ENCODE peak calls at places on chromosomes 7 and 10, in four cellular contexts. J is HEK293T, D is GM12878, T is WTC11. E is an unnamed sample.

GRCh38 chr7:50629238-50629901 is 64.2 kb upstream of the DDC start:
- DNase-seq in J (no peak), D (no peak), T (no peak), E (no peak)

GRCh38 chr10:55631071-55631654 is 729.9 kb downstream of the ZWINT start:
- DNase-seq in D (no peak), J (peak), T (peak), E (peak)

GRCh38 chr7:119105381-119105780 is 880.9 kb downstream of the ANKRD7 start:
- DNase-seq in J (no peak), T (no peak), D (no peak), E (no peak)

GRCh38 chr10:101007099-101007711 is 7.6 kb downstream of the LZTS2 start:
- DNase-seq in J (no peak), T (no peak), D (no peak), E (no peak)

GRCh38 chr7:1112109-1112508 is 24.2 kb downstream of the GPER1 start:
- DNase-seq in D (no peak), J (no peak), T (no peak), E (no peak)

GRCh38 chr10:67306588-67307205 is 380.9 kb downstream of the LRRTM3 start:
- DNase-seq in J (peak), D (no peak), T (no peak), E (no peak)

GRCh38 chr10:34766256-34766580 is 48.9 kb downstream of the PARD3 start:
- DNase-seq in T (no peak), D (no peak), J (no peak), E (no peak)

GRCh38 chr10:88986549-88987242 is 3.9 kb upstream of the FAS start:
- DNase-seq in D (no peak), T (no peak), J (peak), E (no peak)

GRCh38 chr7:42456267-42456666 is 219.3 kb upstream of the GLI3 start:
- DNase-seq in D (no peak), T (no peak), J (no peak), E (no peak)

GRCh38 chr10:46254467-46254866 is 32.3 kb upstream of the ANTXRL start:
- DNase-seq in T (no peak), J (no peak), D (no peak), E (no peak)

GRCh38 chr7:101816499-101817030 is 861 bp upstream of the CUX1 start:
- DNase-seq in J (peak), T (peak), D (no peak), E (no peak)

GRCh38 chr7:45921699-45922519 is 837 bp upstream of the IGFBP3 start:
- DNase-seq in T (peak), D (no peak), J (peak), E (peak)

GRCh38 chr7:157861031-157861491 is 524.3 kb downstream of the DNAJB6 start:
- DNase-seq in J (no peak), T (no peak), D (no peak), E (no peak)

GRCh38 chr7:113955157-113955556 is 36.3 kb upstream of the PPP1R3A start:
- DNase-seq in D (no peak), T (no peak), J (no peak), E (no peak)

GRCh38 chr7:69134316-69134715 is 464.0 kb upstream of the AUTS2 start:
- DNase-seq in J (no peak), D (no peak), T (no peak), E (no peak)

GRCh38 chr10:14671383-14671782 is 103.3 kb downstream of the FAM107B start:
- DNase-seq in T (peak), D (no peak), J (no peak), E (peak)

GRCh38 chr10:79292789-79293746 is 54.2 kb upstream of the PPIF start:
- DNase-seq in T (peak), D (no peak), J (peak), E (peak)

DNA sequence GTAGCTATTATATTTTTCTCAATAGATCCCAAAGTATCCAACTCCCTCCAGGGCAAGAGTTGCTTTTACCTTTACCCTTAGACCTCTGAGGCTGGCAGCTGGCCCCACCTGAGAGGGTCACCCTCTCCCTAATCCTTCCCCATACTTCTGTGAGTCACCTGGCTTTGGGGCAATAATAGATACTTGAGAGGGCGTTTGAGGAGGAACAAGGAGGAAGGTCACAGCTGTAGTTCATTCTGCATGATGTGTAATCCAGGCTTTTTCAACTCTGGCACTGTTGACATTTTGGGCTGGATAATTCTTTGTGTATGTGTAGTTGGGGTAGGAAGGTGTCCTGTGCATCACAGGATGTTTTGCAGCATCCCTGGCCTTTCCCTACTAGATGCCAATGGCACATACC is 3.4 kb downstream of the BLVRA start:
- DNase-seq in T (no peak), J (no peak), D (no peak), E (no peak)
- TF ChIP-seq SP1 in T (no peak), J (no peak), D (no peak), E (no peak)

DNA sequence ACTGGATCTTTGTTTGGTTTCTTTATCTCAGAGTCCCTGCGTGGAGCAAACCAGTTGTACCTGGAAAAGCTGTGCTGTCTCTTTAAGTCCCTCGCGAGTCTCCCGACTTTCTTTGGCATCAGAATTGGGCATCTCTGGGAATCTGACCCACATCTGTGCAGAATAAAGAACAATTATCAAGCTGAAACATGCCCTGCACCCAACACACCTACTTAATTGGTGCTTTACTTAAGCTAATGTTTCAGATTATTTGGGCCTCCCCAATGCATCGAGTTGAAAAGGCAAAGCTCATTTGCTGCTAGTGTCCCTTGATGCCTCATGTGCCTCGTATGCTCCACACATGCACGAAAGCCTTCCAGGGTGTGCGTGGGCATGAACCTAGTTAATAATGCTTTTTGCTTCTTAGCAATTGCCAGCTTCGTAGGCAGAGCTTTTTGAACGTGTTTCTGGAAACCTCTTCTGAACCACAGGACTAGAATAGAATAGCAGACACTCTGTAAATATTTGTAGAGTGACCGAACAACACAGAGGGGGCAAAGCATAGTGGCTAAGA is 26.6 kb upstream of the FGFR2 start:
- DNase-seq in T (no peak), D (no peak), J (no peak), E (no peak)
- TF ChIP-seq SP1 in T (no peak), D (no peak), J (no peak), E (no peak)

GRCh38 chr10:103618575-103619423 is 125.3 kb downstream of the NEURL1 start:
- DNase-seq in D (no peak), T (no peak), J (no peak), E (no peak)
- TF ChIP-seq SP1 in D (no peak), T (no peak), J (no peak), E (no peak)

GRCh38 chr10:44724415-44725174 is 186.5 kb upstream of the TMEM72 start:
- DNase-seq in D (peak), J (no peak), T (no peak), E (no peak)
- TF ChIP-seq SP1 in D (no peak), J (no peak), T (no peak), E (no peak)

GRCh38 chr10:59560161-59560560 is 149.5 kb downstream of the SLC16A9 start:
- DNase-seq in T (no peak), D (no peak), J (no peak), E (no peak)

GRCh38 chr10:59553127-59553649 is 156.5 kb downstream of the SLC16A9 start:
- DNase-seq in T (no peak), J (no peak), D (no peak), E (no peak)

GRCh38 chr10:59558066-59558465 is 151.6 kb downstream of the SLC16A9 start:
- DNase-seq in T (no peak), J (no peak), D (no peak), E (no peak)

GRCh38 chr10:59557642-59558041 is 152.0 kb downstream of the SLC16A9 start:
- DNase-seq in T (no peak), D (no peak), J (no peak), E (no peak)

GRCh38 chr10:59557052-59557451 is 152.6 kb downstream of the SLC16A9 start:
- DNase-seq in J (peak), T (peak), D (no peak), E (peak)
- TF ChIP-seq SP1 in J (no peak), T (no peak), D (no peak), E (no peak)

GRCh38 chr7:34949356-34949755 is 87.9 kb downstream of the DPY19L1 start:
- DNase-seq in J (no peak), D (no peak), T (no peak), E (no peak)
- TF ChIP-seq SP1 in J (no peak), D (no peak), T (no peak), E (no peak)

GRCh38 chr7:98112077-98112476 is 5.4 kb downstream of the LMTK2 start:
- DNase-seq in T (no peak), D (no peak), J (no peak), E (no peak)

GRCh38 chr7:98110249-98111022 is 3.8 kb downstream of the LMTK2 start:
- DNase-seq in J (no peak), T (no peak), D (no peak), E (no peak)

GRCh38 chr7:98105942-98106544 is 619 bp upstream of the LMTK2 start:
- DNase-seq in D (no peak), J (no peak), T (no peak), E (no peak)

GRCh38 chr7:98106647-98107312 is at the start of gene LMTK2:
- DNase-seq in D (peak), T (peak), J (peak), E (peak)

DNA sequence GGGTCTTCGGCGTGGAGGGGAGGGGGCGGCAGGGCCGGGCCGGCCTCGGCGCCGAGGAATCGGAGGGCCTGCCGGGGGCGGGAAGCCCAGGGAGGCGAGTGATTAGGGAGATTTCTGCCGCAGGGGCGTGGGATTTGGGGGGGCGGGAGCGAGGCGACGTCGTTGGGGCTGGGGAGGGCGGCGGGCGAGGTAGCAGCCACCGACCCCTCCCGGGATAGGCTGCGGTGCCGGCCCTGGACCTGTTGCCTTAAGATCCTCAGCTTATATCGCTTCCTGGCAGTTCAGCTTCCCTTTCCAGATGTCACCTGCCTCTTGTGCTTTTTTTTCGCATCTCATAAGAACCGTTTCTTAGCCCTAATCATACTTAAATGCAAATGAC is 640 bp downstream of the LMTK2 start:
- DNase-seq in T (peak), D (no peak), J (peak), E (no peak)
- TF ChIP-seq SP1 in T (no peak), D (no peak), J (no peak), E (no peak)

GRCh38 chr7:100632951-100633717 is 8.2 kb downstream of the TFR2 start:
- DNase-seq in J (no peak), D (no peak), T (peak), E (peak)
- TF ChIP-seq SP1 in J (no peak), D (no peak), T (peak), E (no peak)

DNA sequence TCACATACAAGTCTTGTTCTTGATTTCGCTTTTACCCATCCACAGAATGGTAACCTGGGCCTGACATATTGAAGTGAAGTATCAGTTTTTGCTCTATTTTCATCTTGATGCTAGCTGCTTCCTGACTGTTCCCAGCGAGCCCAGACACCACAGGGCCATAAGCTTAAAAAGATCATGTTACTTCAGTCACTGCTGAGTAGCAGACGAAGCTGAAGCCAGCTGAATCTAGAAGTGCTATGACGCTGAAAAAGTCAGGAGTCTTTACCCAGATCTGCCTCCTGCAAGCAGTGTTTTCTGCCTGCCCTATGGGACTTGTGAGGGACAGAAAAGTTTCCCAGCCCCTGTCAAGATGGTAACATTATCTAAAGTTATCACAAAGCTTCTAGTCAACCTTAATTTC is 2.7 kb upstream of the PRXL2A start:
- DNase-seq in J (peak), D (no peak), T (no peak), E (no peak)
- TF ChIP-seq SP1 in J (no peak), D (no peak), T (no peak), E (no peak)